ENCODE peak calls at places on chromosomes 6 and 20, in four cellular contexts. B is bronchial epithelial cell, Y is body of pancreas, E is lower lobe of right lung. A is an unnamed sample.
A peak's percentile ranks its signal among the peaks of the same experiment; 100 is the strongest.

GRCh38 chr6:16688984-16689636 is 72.2 kb downstream of the ATXN1 start:
- DNase-seq in B (peak; percentile 93), Y (no peak), E (no peak), A (peak; percentile 90)

GRCh38 chr6:106799008-106799952 is 169.9 kb downstream of the QRSL1 start:
- DNase-seq in B (peak; percentile 85), Y (peak; percentile 46), E (no peak), A (peak; percentile 75)

GRCh38 chr20:8583209-8584106 is 451.4 kb downstream of the PLCB1 start:
- DNase-seq in E (no peak), Y (no peak), B (peak; percentile 7), A (peak; percentile 35)

GRCh38 chr20:25686081-25687077 is 10.3 kb downstream of the ZNF337 start:
- DNase-seq in Y (no peak), B (no peak), E (no peak), A (no peak)

GRCh38 chr6:156719720-156720563 is 57.2 kb upstream of the ARID1B start:
- DNase-seq in Y (peak; percentile 98), E (peak; percentile 97), B (peak; percentile 78), A (peak; percentile 85)

GRCh38 chr20:4383966-4384365 is 337.7 kb upstream of the PRND start:
- DNase-seq in Y (no peak), B (peak; percentile 15), E (no peak), A (peak; percentile 52)

GRCh38 chr20:25295386-25296093 is 47.7 kb downstream of the PYGB start:
- DNase-seq in Y (peak; percentile 35), E (no peak), B (peak; percentile 44), A (no peak)

GRCh38 chr6:108166664-108167448 is 1.0 kb downstream of the NR2E1 start:
- DNase-seq in Y (no peak), B (no peak), E (no peak), A (no peak)

GRCh38 chr6:152636675-152637421 is at the start of gene SYNE1:
- DNase-seq in E (peak; percentile 78), B (no peak), Y (peak; percentile 7), A (peak; percentile 14)

GRCh38 chr6:7762758-7763157 is 36.9 kb downstream of the BMP6 start:
- DNase-seq in E (no peak), B (no peak), Y (no peak), A (no peak)

GRCh38 chr6:35448191-35448590 is 3.9 kb upstream of the FANCE start:
- DNase-seq in Y (no peak), E (no peak), B (no peak), A (no peak)

GRCh38 chr6:167827062-167827587 is 414 bp downstream of the AFDN start:
- DNase-seq in E (peak; percentile 68), Y (peak; percentile 34), B (no peak), A (no peak)
- H3K4me3 ChIP-seq in E (peak overlapping the region; percentile 70), Y (no peak overlapping the region), B (peak overlapping the region; percentile 98), A (peak overlapping the region; percentile 76)

DNA sequence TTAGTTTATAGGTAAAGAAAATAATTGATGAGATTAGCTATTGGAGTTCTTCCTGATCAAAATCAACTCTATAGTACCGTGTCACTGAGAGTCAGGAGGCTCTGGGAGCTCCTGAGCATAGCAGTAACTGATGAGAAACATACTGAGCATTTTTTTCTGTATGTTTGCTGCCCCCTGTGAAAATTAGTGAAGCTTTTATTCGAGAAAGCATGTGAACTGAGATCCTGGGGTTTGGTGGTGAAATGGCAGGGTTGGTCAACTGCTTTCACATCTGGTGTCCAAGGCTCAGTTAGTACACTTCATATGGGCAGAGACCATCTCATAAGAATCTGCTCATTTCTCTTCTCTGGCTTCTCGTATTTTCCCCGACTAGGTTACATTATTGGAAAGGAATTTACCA is 4.1 kb upstream of the ABT1 start:
- DNase-seq in E (no peak), Y (no peak), B (no peak), A (no peak)
- TF ChIP-seq CTCF in E (no peak), Y (no peak), B (no peak), A (no peak)

GRCh38 chr20:63855363-63856110 is 5.8 kb upstream of the ABHD16B start:
- DNase-seq in B (no peak), E (no peak), Y (no peak), A (no peak)
- H3K4me3 ChIP-seq in B (no peak overlapping the region), E (peak overlapping the region; percentile 34), Y (no peak overlapping the region), A (peak overlapping the region; percentile 13)

DNA sequence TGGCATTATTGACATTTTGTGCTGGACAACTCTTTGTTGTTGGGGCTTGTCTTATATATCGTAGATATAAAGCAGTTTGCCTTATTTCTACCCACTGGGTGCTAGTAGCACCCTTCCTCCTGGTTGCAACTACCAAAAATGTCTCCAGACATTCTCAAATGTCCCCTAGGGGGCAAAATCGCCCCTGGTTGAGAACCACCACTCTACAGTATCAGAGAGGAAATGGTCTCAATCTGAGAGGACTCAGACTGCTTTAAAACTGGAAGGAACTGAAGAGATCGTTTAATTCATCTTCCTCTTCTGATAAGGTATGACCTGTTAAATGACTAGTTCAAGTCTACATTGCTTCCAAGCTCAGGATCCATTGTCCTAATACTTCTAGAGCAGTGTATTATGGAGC is 14.9 kb downstream of the SH3BGRL2 start:
- DNase-seq in E (no peak), Y (no peak), B (no peak), A (no peak)
- TF ChIP-seq CTCF in E (peak; percentile 13), Y (no peak), B (no peak), A (no peak)

GRCh38 chr6:148779142-148779562 is 32.3 kb downstream of the UST start:
- DNase-seq in E (no peak), Y (no peak), B (peak; percentile 3), A (peak; percentile 75)

GRCh38 chr6:148771896-148772554 is 25.2 kb downstream of the UST start:
- DNase-seq in Y (no peak), B (no peak), E (no peak), A (no peak)

GRCh38 chr6:148771212-148771601 is 24.4 kb downstream of the UST start:
- DNase-seq in B (no peak), E (peak; percentile 69), Y (peak; percentile 31), A (no peak)

GRCh38 chr6:148780918-148781436 is 34.1 kb downstream of the UST start:
- DNase-seq in E (no peak), Y (no peak), B (no peak), A (no peak)

GRCh38 chr6:148776321-148776966 is 29.6 kb downstream of the UST start:
- DNase-seq in B (peak; percentile 91), Y (no peak), E (no peak), A (peak; percentile 85)
- H3K4me3 ChIP-seq in B (no peak overlapping the region), Y (no peak overlapping the region), E (no peak overlapping the region), A (peak overlapping the region; percentile 50)

GRCh38 chr6:130907687-130908086 is 80.5 kb downstream of the SMLR1 start:
- DNase-seq in E (no peak), B (no peak), Y (no peak), A (no peak)

GRCh38 chr6:130908188-130908587 is 81.0 kb downstream of the SMLR1 start:
- DNase-seq in B (no peak), E (no peak), Y (no peak), A (no peak)

GRCh38 chr6:130903007-130903406 is 75.8 kb downstream of the SMLR1 start:
- DNase-seq in B (no peak), Y (no peak), E (no peak), A (no peak)

GRCh38 chr6:130903602-130904001 is 76.4 kb downstream of the SMLR1 start:
- DNase-seq in Y (no peak), B (no peak), E (no peak), A (no peak)

GRCh38 chr6:130906736-130907381 is 79.7 kb downstream of the SMLR1 start:
- DNase-seq in Y (no peak), B (peak; percentile 63), E (no peak), A (peak; percentile 87)
- TF ChIP-seq CTCF in Y (no peak), B (no peak), E (no peak), A (no peak)

DNA sequence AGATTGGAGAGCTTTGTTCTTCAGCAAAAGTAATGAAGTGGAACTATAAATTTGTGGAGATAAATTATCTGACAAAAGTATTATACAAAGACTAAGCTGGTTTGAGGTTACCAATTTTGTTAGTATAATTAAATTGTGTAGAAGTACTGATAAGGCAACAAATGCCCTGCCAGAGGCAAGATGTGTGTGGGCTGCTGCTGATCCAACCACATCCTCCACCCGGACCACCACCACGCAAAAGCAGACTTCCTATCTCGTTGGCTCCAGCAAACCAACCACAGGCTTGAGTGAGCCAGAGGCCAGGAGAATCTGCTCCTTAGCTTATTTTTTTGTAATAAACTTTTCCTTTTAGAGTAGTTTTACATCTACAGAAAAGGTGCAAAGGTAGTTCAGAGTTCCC is 1.1 kb upstream of the MYLK4 start:
- DNase-seq in Y (no peak), E (no peak), B (no peak), A (no peak)
- H3K4me3 ChIP-seq in Y (no peak overlapping the region), E (no peak overlapping the region), B (no peak overlapping the region), A (no peak overlapping the region)